ENCODE peak calls at places on chromosome 4, in four cellular contexts. Q is left lung, X is MM.1S, O is Panc1. S is an unnamed sample.
A peak's percentile ranks its signal among the peaks of the same experiment; 100 is the strongest.

GRCh38 chr4:37389967-37390580 is 145.5 kb downstream of the NWD2 start:
- DNase-seq in Q (no peak), X (peak; percentile 81), O (peak; percentile 32), S (no peak)

GRCh38 chr4:127632420-127633403 is at the start of gene INTU:
- DNase-seq in Q (peak; percentile 96), X (peak; percentile 15), O (peak; percentile 61), S (peak; percentile 92)

GRCh38 chr4:3096207-3096606 is 21.7 kb downstream of the HTT start:
- DNase-seq in Q (no peak), X (no peak), O (no peak), S (no peak)

GRCh38 chr4:69860007-69860406 is at the start of gene SULT1E1:
- DNase-seq in Q (no peak), X (no peak), O (no peak), S (no peak)

GRCh38 chr4:147754037-147754445 is 22.2 kb downstream of the ARHGAP10 start:
- DNase-seq in Q (no peak), X (no peak), O (no peak), S (peak; percentile 82)

GRCh38 chr4:2861631-2862436 is 18.2 kb downstream of the ADD1 start:
- DNase-seq in Q (no peak), X (no peak), O (no peak), S (no peak)

GRCh38 chr4:120692964-120693363 is 229.6 kb downstream of the PRDM5 start:
- DNase-seq in Q (no peak), X (no peak), O (peak; percentile 50), S (peak; percentile 66)

GRCh38 chr4:185738851-185739250 is 73.1 kb downstream of the SORBS2 start:
- DNase-seq in Q (no peak), X (no peak), O (no peak), S (no peak)

GRCh38 chr4:2045518-2045951 is 13.6 kb upstream of the NAT8L start:
- DNase-seq in Q (no peak), X (peak; percentile 39), O (no peak), S (no peak)

GRCh38 chr4:3307891-3308575 is 15.2 kb downstream of the RGS12 start:
- DNase-seq in Q (peak; percentile 26), X (no peak), O (no peak), S (no peak)

GRCh38 chr4:30429813-30430466 is 290.2 kb upstream of the PCDH7 start:
- DNase-seq in Q (no peak), X (no peak), O (no peak), S (peak; percentile 15)

GRCh38 chr4:143311924-143312323 is 24.8 kb upstream of the GAB1 start:
- DNase-seq in Q (no peak), X (no peak), O (no peak), S (no peak)

GRCh38 chr4:98779021-98779420 is 120.6 kb upstream of the TSPAN5 start:
- DNase-seq in Q (no peak), X (no peak), O (no peak), S (no peak)

GRCh38 chr4:4881432-4881831 is 22.0 kb downstream of the MSX1 start:
- DNase-seq in Q (no peak), X (no peak), O (no peak), S (no peak)

GRCh38 chr4:123986268-123986798 is 589.7 kb downstream of the SPRY1 start:
- DNase-seq in Q (peak; percentile 35), X (no peak), O (no peak), S (peak; percentile 50)

GRCh38 chr4:157514711-157515110 is 294.2 kb downstream of the GRIA2 start:
- DNase-seq in Q (no peak), X (no peak), O (no peak), S (no peak)

GRCh38 chr4:95355021-95355420 is 193.8 kb downstream of the UNC5C start:
- DNase-seq in Q (no peak), X (no peak), O (no peak), S (no peak)

DNA sequence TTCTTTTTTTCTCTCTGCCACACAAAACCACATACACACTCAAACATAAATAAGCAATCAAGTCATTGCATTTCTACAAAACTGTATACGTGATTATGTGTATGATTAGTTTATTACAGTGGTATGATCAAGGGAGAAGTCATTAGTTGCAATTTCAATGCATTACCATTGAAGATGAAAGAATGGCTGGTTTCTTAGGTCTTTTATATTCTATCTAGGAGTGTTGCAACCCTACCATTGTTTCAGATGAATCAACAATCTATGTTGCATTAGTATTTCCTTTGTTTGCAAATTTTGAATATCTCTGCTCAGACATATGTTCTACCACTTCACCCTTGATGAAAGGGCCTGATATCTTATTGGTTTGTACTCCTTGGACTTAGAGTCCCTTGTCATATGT is 6.9 kb downstream of the ANXA3 start:
- DNase-seq in Q (no peak), X (no peak), O (no peak), S (no peak)
- H3K27ac ChIP-seq in Q (peak overlapping the region; percentile 4), X (no peak overlapping the region), O (no peak overlapping the region), S (no peak overlapping the region)

DNA sequence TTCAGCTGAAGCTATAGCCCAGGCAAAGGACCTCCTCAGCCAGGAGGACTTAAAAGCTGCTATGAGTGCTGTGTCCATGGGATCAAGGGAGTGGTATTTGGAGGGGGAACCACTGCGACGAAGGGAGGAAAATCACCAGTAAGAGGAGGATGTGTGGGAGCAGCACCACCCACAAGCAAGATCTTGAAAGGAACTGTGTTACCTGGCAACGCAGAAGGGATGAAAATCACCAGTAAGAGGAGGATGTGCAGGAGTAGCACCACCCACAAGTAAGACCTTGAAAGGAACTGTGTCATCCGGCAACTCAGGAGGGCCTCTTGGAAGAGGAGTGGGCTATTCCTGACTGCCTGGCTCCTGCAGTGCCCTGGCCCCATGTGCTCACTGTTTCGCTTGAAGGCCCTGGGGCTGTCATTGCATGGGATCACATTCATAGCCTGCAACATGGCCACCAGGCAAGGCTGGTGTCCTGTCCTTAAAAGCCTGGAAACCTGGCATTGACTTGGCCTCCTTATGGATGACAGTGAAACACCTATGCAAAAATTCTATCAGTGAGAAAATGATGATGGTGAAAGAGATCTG is 48.3 kb downstream of the TRMT44 start:
- DNase-seq in Q (no peak), X (no peak), O (no peak), S (no peak)
- H3K4me3 ChIP-seq in Q (no peak overlapping the region), X (no peak overlapping the region), O (no peak overlapping the region), S (no peak overlapping the region)

GRCh38 chr4:34236118-34236517 is 2008.2 kb downstream of the ARAP2 start:
- DNase-seq in Q (no peak), X (no peak), O (no peak), S (no peak)
- H3K9me3 ChIP-seq in Q (no peaks in the 10 kb centered on the region), X (no peaks in the 10 kb centered on the region), O (no peaks in the 10 kb centered on the region), S (no peaks in the 10 kb centered on the region)

GRCh38 chr4:80007745-80008149 is 65.3 kb downstream of the ANTXR2 start:
- DNase-seq in Q (no peak), X (no peak), O (no peak), S (no peak)

GRCh38 chr4:80010316-80010715 is 62.7 kb downstream of the ANTXR2 start:
- DNase-seq in Q (no peak), X (no peak), O (no peak), S (no peak)

GRCh38 chr4:80008351-80008750 is 64.7 kb downstream of the ANTXR2 start:
- DNase-seq in Q (no peak), X (no peak), O (no peak), S (no peak)

GRCh38 chr4:80006935-80007744 is 65.9 kb downstream of the ANTXR2 start:
- DNase-seq in Q (no peak), X (peak; percentile 67), O (no peak), S (peak; percentile 11)

DNA sequence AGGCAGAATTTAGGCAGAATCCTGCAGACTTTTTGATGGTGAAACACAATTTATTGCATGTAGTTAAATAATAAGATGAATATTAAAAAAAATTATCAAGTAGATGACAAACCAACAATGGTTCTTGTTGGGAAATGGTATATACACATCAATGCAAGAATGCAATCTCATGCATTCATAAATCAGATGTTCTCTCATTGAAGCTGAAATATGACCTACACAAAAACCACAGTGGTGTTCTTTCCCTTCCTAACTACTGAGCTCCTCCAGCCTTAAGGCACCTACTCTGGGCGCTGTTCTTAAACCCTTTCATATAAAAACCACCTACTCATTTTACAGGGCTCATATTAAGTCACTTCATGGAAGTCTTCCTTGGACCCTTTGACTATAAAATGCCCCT is 64.1 kb downstream of the ANTXR2 start:
- DNase-seq in Q (no peak), X (no peak), O (no peak), S (no peak)
- H3K27ac ChIP-seq in Q (no peak overlapping the region), X (no peak overlapping the region), O (no peak overlapping the region), S (no peak overlapping the region)